ENCODE peak calls at places on chromosomes 2 and 18, in five cellular contexts. N is HTR-8/SVneo, X is RPMI7951, J is endothelial cell, Q is colonic mucosa. A is an unnamed sample.

GRCh38 chr2:10773841-10774341 is 38.7 kb downstream of the PDIA6 start:
- DNase-seq in X (no peak), Q (no peak), N (no peak), J (no peak), A (no peak)

GRCh38 chr18:13726972-13727331 is 479 bp downstream of the RNMT start:
- DNase-seq in Q (peak), X (peak), J (peak), N (no peak), A (no peak)

GRCh38 chr2:205763708-205764501 is 81.6 kb downstream of the NRP2 start:
- DNase-seq in X (peak), J (peak), Q (peak), N (peak), A (no peak)

GRCh38 chr2:202387608-202388342 is 11.6 kb downstream of the BMPR2 start:
- DNase-seq in N (no peak), X (no peak), Q (no peak), J (no peak), A (no peak)

GRCh38 chr2:240629419-240629967 is 4.2 kb downstream of the GPR35 start:
- DNase-seq in N (no peak), Q (no peak), X (no peak), J (no peak), A (no peak)

GRCh38 chr2:146388757-146389156 is 1456.1 kb upstream of the ACVR2A start:
- DNase-seq in X (peak), N (no peak), J (no peak), Q (no peak), A (no peak)

GRCh38 chr18:3071676-3072075 is 58.7 kb upstream of the LPIN2 start:
- DNase-seq in J (no peak), Q (peak), N (no peak), X (no peak), A (no peak)

GRCh38 chr2:100211517-100211916 is 69.1 kb upstream of the AFF3 start:
- DNase-seq in J (no peak), N (no peak), Q (no peak), X (no peak), A (no peak)

GRCh38 chr18:29501952-29502351 is 1325.0 kb upstream of the CDH2 start:
- DNase-seq in Q (no peak), N (peak), J (no peak), X (peak), A (no peak)

GRCh38 chr18:31061945-31062344 is 19.4 kb upstream of the DSC3 start:
- DNase-seq in X (no peak), J (no peak), Q (no peak), N (no peak), A (no peak)

GRCh38 chr2:112750560-112750843 is 13.9 kb downstream of the CKAP2L start:
- DNase-seq in J (no peak), X (peak), Q (no peak), N (no peak), A (no peak)

GRCh38 chr2:64288321-64288931 is 144.2 kb upstream of the PELI1 start:
- DNase-seq in X (peak), J (no peak), Q (no peak), N (no peak), A (no peak)

GRCh38 chr2:37616674-37616999 is 54.8 kb downstream of the CDC42EP3 start:
- DNase-seq in Q (no peak), X (peak), J (no peak), N (no peak), A (no peak)

GRCh38 chr2:239131521-239131920 is 269.3 kb downstream of the HDAC4 start:
- DNase-seq in J (no peak), Q (no peak), N (no peak), X (no peak), A (no peak)

GRCh38 chr2:238560234-238560633 is 133.5 kb downstream of the ASB1 start:
- DNase-seq in X (peak), Q (no peak), N (no peak), J (no peak), A (no peak)

GRCh38 chr2:127017548-127017947 is 89.4 kb downstream of the BIN1 start:
- DNase-seq in Q (no peak), X (no peak), J (no peak), N (no peak), A (no peak)

GRCh38 chr2:234496442-234496834 is 443 bp downstream of the ARL4C start:
- DNase-seq in J (peak), Q (peak), X (no peak), N (no peak), A (no peak)

GRCh38 chr2:9178905-9179571 is 27.6 kb upstream of the ASAP2 start:
- DNase-seq in X (peak), N (no peak), Q (peak), J (no peak), A (no peak)